ENCODE peak calls at places on chromosomes 1 and 21, in seven cellular contexts. X is heart left ventricle, Z is fibroblast of lung, V is endodermal cell, L is AG10803, S is heart right ventricle, B is psoas muscle. O is an unnamed sample.

GRCh38 chr1:118118469-118118868 is 66.6 kb downstream of the SPAG17 start:
- DNase-seq in L (no peak), X (no peak), S (no peak), V (no peak), B (no peak), Z (no peak), O (no peak)

GRCh38 chr1:205251576-205251975 is 23.8 kb downstream of the TMCC2 start:
- DNase-seq in V (no peak), L (no peak), S (no peak), X (no peak), B (no peak), Z (peak), O (no peak)

GRCh38 chr1:64995316-64995715 is 29.0 kb upstream of the JAK1 start:
- DNase-seq in B (no peak), V (no peak), X (no peak), L (no peak), S (no peak), Z (no peak), O (no peak)

GRCh38 chr1:234612352-234613127 is 2.6 kb upstream of the IRF2BP2 start:
- DNase-seq in V (peak), S (peak), B (peak), X (peak), Z (peak), L (peak), O (peak)

GRCh38 chr1:53982034-53982761 is 35.8 kb downstream of the LDLRAD1 start:
- DNase-seq in V (peak), X (peak), Z (peak), L (peak), B (peak), S (peak), O (peak)

GRCh38 chr21:38505654-38506523 is 7.6 kb upstream of the ERG start:
- DNase-seq in V (peak), L (peak), X (no peak), Z (peak), B (no peak), S (no peak), O (peak)

GRCh38 chr1:227559499-227559898 is 3.9 kb upstream of the ZNF678 start:
- DNase-seq in S (no peak), Z (no peak), V (peak), L (no peak), B (no peak), X (no peak), O (no peak)

GRCh38 chr1:201268604-201269151 is 14.6 kb upstream of the PKP1 start:
- DNase-seq in B (no peak), V (peak), L (peak), X (no peak), S (no peak), Z (peak), O (peak)

GRCh38 chr1:155219592-155220031 is 11.1 kb downstream of the MTX1 start:
- DNase-seq in B (no peak), S (no peak), X (no peak), V (peak), L (peak), Z (no peak), O (no peak)

GRCh38 chr21:21971384-21971783 is 973.2 kb downstream of the NCAM2 start:
- DNase-seq in S (no peak), B (no peak), Z (no peak), V (no peak), X (no peak), L (no peak), O (no peak)

GRCh38 chr1:201190624-201191051 is at the start of gene IGFN1:
- DNase-seq in V (peak), S (no peak), Z (no peak), X (no peak), B (peak), L (no peak), O (no peak)

GRCh38 chr1:28046716-28047115 is 41.7 kb downstream of the EYA3 start:
- DNase-seq in B (no peak), V (no peak), X (no peak), S (no peak), Z (no peak), L (no peak), O (no peak)

GRCh38 chr21:25568230-25568629 is 39.1 kb downstream of the MRPL39 start:
- DNase-seq in X (peak), S (peak), B (no peak), Z (peak), L (peak), V (peak), O (peak)

GRCh38 chr1:147273409-147274307 is 31.2 kb downstream of the CHD1L start:
- DNase-seq in S (no peak), Z (peak), X (no peak), B (no peak), V (no peak), L (peak), O (peak)

GRCh38 chr1:235821361-235821981 is 45.2 kb downstream of the LYST start:
- DNase-seq in S (no peak), L (peak), Z (peak), X (no peak), B (no peak), V (no peak), O (peak)

GRCh38 chr1:94579876-94580294 is 38.3 kb upstream of the F3 start:
- DNase-seq in V (peak), B (peak), L (peak), S (no peak), Z (peak), X (no peak), O (peak)

GRCh38 chr1:24930703-24931480 is 816 bp upstream of the RUNX3 start:
- DNase-seq in S (no peak), V (peak), B (no peak), Z (no peak), X (peak), L (no peak), O (no peak)
- H3K4me3 ChIP-seq in S (no peak), V (no peak), B (peak), Z (no peak), X (peak), L (no peak), O (no peak)

GRCh38 chr1:116679091-116679827 is 11.7 kb upstream of the IGSF3 start:
- DNase-seq in B (no peak), V (peak), L (no peak), X (no peak), S (no peak), Z (no peak), O (no peak)
- TF ChIP-seq CTCF in B (no peak), V (peak), L (no peak), X (no peak), S (no peak), Z (no peak), O (no peak)

GRCh38 chr1:111618081-111618480 is 1.5 kb upstream of the RAP1A start:
- DNase-seq in Z (no peak), X (no peak), B (no peak), L (no peak), S (no peak), V (no peak), O (no peak)

GRCh38 chr1:111621050-111621449 is 1.5 kb downstream of the RAP1A start:
- DNase-seq in X (no peak), B (no peak), Z (peak), S (no peak), L (peak), V (no peak), O (peak)

GRCh38 chr1:111618953-111619634 is 495 bp upstream of the RAP1A start:
- DNase-seq in Z (no peak), L (no peak), B (no peak), S (no peak), V (peak), X (no peak), O (no peak)

GRCh38 chr1:111620412-111620971 is 903 bp downstream of the RAP1A start:
- DNase-seq in L (peak), S (no peak), X (no peak), B (no peak), Z (no peak), V (no peak), O (peak)

DNA sequence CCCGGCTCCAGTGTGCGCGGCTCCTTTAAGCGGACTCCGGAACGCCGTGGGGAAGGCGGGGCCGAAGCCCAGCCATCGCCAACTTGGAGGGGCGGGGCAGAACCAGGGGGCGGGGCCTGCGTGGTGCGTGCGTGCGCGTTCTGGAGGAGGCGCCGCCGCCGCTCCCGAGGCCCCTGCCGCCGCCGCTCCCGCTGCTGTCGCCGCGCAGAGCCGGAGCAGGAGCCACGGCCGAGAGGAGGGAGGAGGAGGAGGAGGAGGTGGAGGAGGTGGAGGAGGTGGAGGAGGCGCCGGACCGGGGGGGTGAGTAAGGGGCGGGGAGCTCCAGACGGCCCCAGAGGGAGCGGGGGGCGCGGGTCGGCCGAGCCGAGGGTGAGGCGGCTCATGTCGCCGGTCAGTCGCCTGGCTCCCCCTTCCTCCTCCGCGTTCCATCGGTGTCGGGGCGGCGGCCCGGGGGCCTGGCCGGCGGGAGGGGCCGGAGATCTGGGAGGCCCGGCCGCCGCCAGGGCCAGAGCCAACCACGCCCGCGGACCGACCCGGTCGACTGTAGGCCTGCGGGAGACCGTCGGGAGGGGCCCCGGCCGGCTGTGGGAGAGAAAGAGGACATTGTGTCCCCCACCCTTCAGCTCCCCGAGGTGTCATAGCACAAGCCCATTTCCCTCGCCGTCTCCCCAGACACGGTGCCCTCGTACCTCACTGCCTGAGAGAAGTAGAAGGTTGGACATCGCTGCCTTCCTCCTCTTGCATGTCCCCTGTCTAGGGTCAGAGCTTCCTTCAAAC is at the start of gene RAP1A:
- DNase-seq in Z (peak), L (peak), X (peak), V (peak), S (peak), B (peak), O (peak)
- H3K4me3 ChIP-seq in Z (peak), L (peak), X (peak), V (peak), S (peak), B (peak), O (peak)

DNA sequence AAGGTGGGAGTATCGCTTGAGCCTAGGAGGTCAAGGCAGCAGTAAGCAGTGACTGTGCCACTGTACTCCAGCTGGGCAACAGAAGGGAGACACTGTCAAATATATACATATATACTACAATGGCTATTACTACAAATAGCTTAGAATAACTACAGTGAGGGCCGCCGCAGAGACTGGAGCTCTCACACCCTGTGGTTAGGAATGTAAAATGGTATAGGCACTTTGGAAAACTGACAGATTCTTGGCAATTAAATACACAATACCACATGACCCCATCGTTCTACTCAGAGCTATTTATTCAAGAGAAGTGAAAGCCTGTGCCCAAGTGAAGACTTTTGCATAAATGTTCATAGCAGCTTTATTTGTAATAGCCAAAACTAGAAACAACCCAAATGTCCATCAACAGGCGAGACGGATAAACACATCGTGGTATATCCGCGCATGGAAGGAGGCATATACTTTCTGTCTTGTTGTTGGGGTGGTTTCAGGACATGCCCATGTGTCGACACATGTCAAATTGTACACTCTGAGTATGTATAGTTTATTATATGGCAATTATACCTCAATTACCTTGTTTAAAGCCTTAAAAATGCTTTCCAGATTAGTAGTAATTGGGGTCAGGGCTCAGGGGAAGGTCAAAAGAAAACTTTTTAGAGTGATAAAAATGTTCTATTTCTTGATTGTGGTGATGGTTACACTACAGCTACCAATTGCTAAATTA is 123.4 kb downstream of the RIPK4 start:
- DNase-seq in B (no peak), X (no peak), V (no peak), S (no peak), L (no peak), Z (peak), O (no peak)
- TF ChIP-seq CTCF in B (no peak), X (no peak), V (no peak), S (no peak), L (no peak), Z (no peak), O (no peak)

O was measured in fibroblast of mammary gland.